ENCODE peak calls at places on chromosomes 13 and 19, in five cellular contexts. P, K, D, Z and W are unnamed samples.

GRCh38 chr13:39407786-39408185 is 195.2 kb downstream of the LHFPL6 start:
- DNase-seq in P (no peak), K (no peak), D (no peak), Z (no peak), W (no peak)

GRCh38 chr19:10574462-10574861 is 5.7 kb upstream of the CDKN2D start:
- DNase-seq in P (no peak), K (no peak), D (no peak), Z (no peak), W (no peak)

GRCh38 chr13:55298201-55298600 is 1842.5 kb upstream of the PRR20A start:
- DNase-seq in P (no peak), K (no peak), D (no peak), Z (no peak), W (no peak)

GRCh38 chr13:71979616-71980015 is 112.6 kb upstream of the DACH1 start:
- DNase-seq in P (no peak), K (no peak), D (no peak), Z (no peak), W (no peak)

GRCh38 chr13:40982772-40983171 is 36.3 kb downstream of the ELF1 start:
- DNase-seq in P (no peak), K (no peak), D (peak), Z (no peak), W (peak)

GRCh38 chr19:4722671-4723464 is 774 bp downstream of the DPP9 start:
- DNase-seq in P (peak), K (no peak), D (peak), Z (no peak), W (peak)

GRCh38 chr13:114200673-114201005 is 21.6 kb downstream of the CFAP97D2 start:
- DNase-seq in P (no peak), K (no peak), D (no peak), Z (no peak), W (no peak)

GRCh38 chr19:37930416-37930815 is 23.4 kb downstream of the SIPA1L3 start:
- DNase-seq in P (no peak), K (no peak), D (no peak), Z (no peak), W (no peak)

GRCh38 chr19:1408300-1409203 is 1.2 kb downstream of the DAZAP1 start:
- DNase-seq in P (no peak), K (peak), D (peak), Z (no peak), W (peak)

GRCh38 chr19:3983936-3984583 is 1.2 kb downstream of the EEF2 start:
- DNase-seq in P (peak), K (no peak), D (peak), Z (no peak), W (peak)

GRCh38 chr13:103539265-103539664 is 473.0 kb upstream of the SLC10A2 start:
- DNase-seq in P (no peak), K (peak), D (no peak), Z (no peak), W (no peak)

GRCh38 chr19:29211562-29212416 is 1.2 kb downstream of the UQCRFS1 start:
- DNase-seq in P (no peak), K (no peak), D (peak), Z (no peak), W (no peak)

GRCh38 chr13:43357435-43358065 is 334.2 kb downstream of the DNAJC15 start:
- DNase-seq in P (no peak), K (peak), D (no peak), Z (no peak), W (no peak)

GRCh38 chr13:100306042-100306441 is 217.1 kb downstream of the PCCA start:
- DNase-seq in P (no peak), K (no peak), D (no peak), Z (no peak), W (no peak)

GRCh38 chr19:2097330-2098327 is 914 bp downstream of the IZUMO4 start:
- DNase-seq in P (no peak), K (no peak), D (peak), Z (no peak), W (no peak)

GRCh38 chr19:4199699-4200293 is 17.3 kb downstream of the ANKRD24 start:
- DNase-seq in P (no peak), K (no peak), D (no peak), Z (no peak), W (peak)

GRCh38 chr19:23699521-23699860 is 12.5 kb upstream of the ZNF675 start:
- DNase-seq in P (no peak), K (no peak), D (no peak), Z (no peak), W (no peak)

GRCh38 chr13:62084728-62085127 is 669.1 kb upstream of the PCDH20 start:
- DNase-seq in P (no peak), K (no peak), D (no peak), Z (no peak), W (no peak)

GRCh38 chr13:81990652-81991051 is 1649.7 kb upstream of the SPRY2 start:
- DNase-seq in P (no peak), K (no peak), D (no peak), Z (no peak), W (no peak)